ENCODE peak calls at places on chromosomes 4 and X, in four cellular contexts. S, V, H and Y are unnamed samples. For H3K36me3 and H3K4me1, the result is how much of the 10 kb centered on the place peaks cover.

GRCh38 chr4:60657802-60658201 is 542.3 kb upstream of the ADGRL3 start:
- DNase-seq in V (no peak), H (no peak), S (no peak), Y (no peak)

GRCh38 chr4:164945146-164945545 is 32.3 kb downstream of the TRIM61 start:
- DNase-seq in V (no peak), H (no peak), S (no peak), Y (no peak)

GRCh38 chr4:17812125-17812524 is 1.3 kb downstream of the NCAPG start:
- DNase-seq in H (no peak), V (no peak), S (no peak), Y (no peak)

GRCh38 chr4:89708903-89709361 is 128.0 kb downstream of the SNCA start:
- DNase-seq in V (no peak), S (peak), H (no peak), Y (no peak)

GRCh38 chrX:30150196-30150895 is 65.0 kb upstream of the MAGEB2 start:
- DNase-seq in H (no peak), V (no peak), S (no peak), Y (no peak)

GRCh38 chrX:150253946-150254615 is 109.0 kb upstream of the MAMLD1 start:
- DNase-seq in V (no peak), S (no peak), H (no peak), Y (no peak)

GRCh38 chrX:23822397-23822796 is 39.4 kb downstream of the SAT1 start:
- DNase-seq in H (no peak), S (peak), V (no peak), Y (no peak)

GRCh38 chr4:151692443-151692782 is 68.4 kb downstream of the GATB start:
- DNase-seq in H (no peak), V (no peak), S (no peak), Y (no peak)

GRCh38 chrX:34218063-34218462 is 85.9 kb upstream of the FAM47A start:
- DNase-seq in H (no peak), S (no peak), V (no peak), Y (no peak)

GRCh38 chr4:94244087-94244828 is 36.6 kb downstream of the SMARCAD1 start:
- DNase-seq in H (no peak), S (no peak), V (no peak), Y (no peak)

GRCh38 chr4:124111922-124112321 is 600.6 kb downstream of the ANKRD50 start:
- DNase-seq in S (peak), H (no peak), V (no peak), Y (no peak)

GRCh38 chr4:144572660-144573059 is 73.3 kb upstream of the HHIP start:
- DNase-seq in V (no peak), H (no peak), S (no peak), Y (no peak)

GRCh38 chrX:130032552-130032951 is 50.1 kb downstream of the BCORL1 start:
- DNase-seq in S (no peak), V (no peak), H (no peak), Y (no peak)
- H3K36me3 ChIP-seq in S (under half), V (under half), H (under half), Y (under half)

GRCh38 chr4:16791460-16791859 is 107.0 kb downstream of the LDB2 start:
- DNase-seq in V (no peak), S (no peak), H (no peak), Y (no peak)
- H3K4me1 ChIP-seq in V (under half), S (under half), H (under half), Y (under half)

GRCh38 chr4:137106287-137106686 is 426.0 kb downstream of the PCDH18 start:
- DNase-seq in H (no peak), S (no peak), V (no peak), Y (no peak)

DNA sequence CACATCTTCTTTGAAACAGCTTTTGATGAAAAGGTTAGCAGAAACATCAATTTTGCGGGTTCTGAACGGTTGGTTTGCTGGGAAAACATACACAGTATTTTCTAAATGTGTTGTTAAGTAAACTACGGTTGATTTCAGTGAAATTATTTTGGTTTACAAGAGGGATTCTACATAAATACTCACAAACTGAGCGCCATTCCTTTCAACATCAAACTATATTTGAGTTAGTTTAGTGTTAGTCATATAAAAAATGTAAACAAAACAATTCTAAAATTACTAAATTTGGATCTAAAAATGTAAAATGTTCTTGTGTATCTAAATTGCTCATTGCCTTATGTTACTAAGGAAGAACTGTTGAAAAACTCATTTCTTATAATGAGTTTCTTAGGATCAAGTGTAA is 425.6 kb downstream of the PCDH18 start:
- DNase-seq in S (no peak), H (no peak), V (no peak), Y (no peak)
- H3K36me3 ChIP-seq in S (under half), H (under half), V (under half), Y (under half)

GRCh38 chr4:8195431-8195830 is 3.7 kb upstream of the SH3TC1 start:
- DNase-seq in S (no peak), H (no peak), V (no peak), Y (no peak)
- H3K4me1 ChIP-seq in S (under half), H (half or more), V (half or more), Y (under half)